ENCODE peak calls at places on chromosomes 16 and 17, in four cellular contexts. I is WTC11, P is K562, B is HepG2. O is an unnamed sample.

GRCh38 chr17:3843935-3844516 is 2.0 kb downstream of the NCBP3 start:
- DNase-seq in I (peak; percentile 67), B (peak; percentile 59), P (peak; percentile 20), O (peak; percentile 68)

GRCh38 chr17:82647593-82648164 is 565 bp downstream of the WDR45B start:
- DNase-seq in P (peak; percentile 84), I (peak; percentile 36), B (no peak), O (peak; percentile 40)

GRCh38 chr17:82592751-82593589 is 55.3 kb downstream of the WDR45B start:
- DNase-seq in P (no peak), B (peak; percentile 87), I (peak; percentile 51), O (no peak)

GRCh38 chr17:67546578-67547527 is 169.8 kb downstream of the PITPNC1 start:
- DNase-seq in B (no peak), P (no peak), I (peak; percentile 19), O (no peak)

GRCh38 chr17:2957631-2958286 is 105.6 kb downstream of the OR1D5 start:
- DNase-seq in P (no peak), I (no peak), B (no peak), O (no peak)

GRCh38 chr17:80220709-80221215 is 535 bp downstream of the SLC26A11 start:
- DNase-seq in P (no peak), I (no peak), B (no peak), O (peak; percentile 57)

GRCh38 chr17:42198897-42199296 is 4.6 kb upstream of the GHDC start:
- DNase-seq in I (no peak), B (no peak), P (no peak), O (no peak)

GRCh38 chr17:17532991-17533390 is 36.8 kb upstream of the RASD1 start:
- DNase-seq in B (no peak), I (no peak), P (no peak), O (no peak)

GRCh38 chr16:71441348-71441781 is 489 bp downstream of the TLE7 start:
- DNase-seq in B (no peak), P (peak; percentile 27), I (peak; percentile 89), O (no peak)

GRCh38 chr16:20675488-20676267 is 21.8 kb downstream of the ACSM1 start:
- DNase-seq in B (peak; percentile 64), I (peak; percentile 31), P (no peak), O (no peak)

GRCh38 chr17:57461082-57461481 is 204.8 kb downstream of the MSI2 start:
- DNase-seq in B (no peak), I (no peak), P (no peak), O (no peak)
- TF ChIP-seq SP1 in B (no peak), I (no peak), P (no peak), O (no peak)

GRCh38 chr16:67263201-67263600 is 14.4 kb downstream of the SLC9A5 start:
- DNase-seq in I (no peak), P (no peak), B (no peak), O (no peak)

GRCh38 chr16:67257486-67258159 is 8.8 kb downstream of the SLC9A5 start:
- DNase-seq in P (no peak), B (no peak), I (no peak), O (no peak)

GRCh38 chr16:67259705-67260104 is 10.9 kb downstream of the SLC9A5 start:
- DNase-seq in B (no peak), I (no peak), P (no peak), O (no peak)

GRCh38 chr16:67258160-67258835 is 9.5 kb downstream of the SLC9A5 start:
- DNase-seq in I (no peak), P (no peak), B (no peak), O (no peak)

GRCh38 chr16:67260426-67261063 is 11.8 kb downstream of the SLC9A5 start:
- DNase-seq in P (peak; percentile 33), I (no peak), B (peak; percentile 56), O (peak; percentile 43)
- TF ChIP-seq ELF4 in P (no peak), I (no peak), B (no peak), O (no peak)

DNA sequence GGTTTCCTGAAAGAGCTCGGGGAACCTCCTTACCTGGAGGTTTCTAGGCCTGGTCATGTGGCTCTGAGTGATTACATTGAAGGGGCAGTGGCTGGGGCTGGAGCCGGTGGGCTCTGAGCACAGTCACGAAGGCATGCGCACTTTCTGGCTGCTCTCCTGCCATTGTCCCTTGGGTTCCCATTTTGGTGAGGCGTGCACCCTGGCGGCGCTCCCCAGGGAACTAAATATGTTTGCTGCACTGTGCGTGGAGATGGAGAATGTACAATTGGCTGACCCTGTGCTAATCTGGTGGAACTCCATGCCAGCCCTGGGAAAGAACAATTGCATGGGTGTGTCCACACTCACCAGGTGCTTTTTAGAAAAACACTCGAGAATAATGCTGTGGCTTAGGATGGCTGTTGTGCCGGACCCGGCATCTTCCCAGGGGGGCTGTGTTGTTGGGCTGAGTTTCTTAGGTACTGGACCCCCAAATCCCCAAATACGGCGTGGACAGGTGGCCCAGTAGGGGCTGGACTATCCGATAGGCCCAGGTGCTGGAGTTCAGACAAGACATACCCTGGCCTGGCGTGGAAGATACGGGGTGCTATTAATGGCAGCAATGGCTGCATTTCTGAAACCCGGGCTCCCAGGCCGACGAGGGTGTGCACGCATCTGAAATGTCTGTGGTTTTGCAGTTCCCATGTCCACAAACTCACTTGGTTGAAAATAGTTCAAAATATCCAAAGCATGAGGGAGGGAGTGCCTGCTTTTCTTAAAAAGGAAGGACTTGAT is 230.5 kb downstream of the SEC14L1 start:
- DNase-seq in B (no peak), P (no peak), I (no peak), O (no peak)
- TF ChIP-seq SP1 in B (no peak), P (no peak), I (no peak), O (no peak)

GRCh38 chr16:60645541-60645940 is 1390.7 kb downstream of the CDH8 start:
- DNase-seq in B (no peak), P (no peak), I (no peak), O (no peak)

GRCh38 chr16:60640038-60640437 is 1396.2 kb downstream of the CDH8 start:
- DNase-seq in I (no peak), P (no peak), B (no peak), O (no peak)

GRCh38 chr16:60646631-60647030 is 1389.6 kb downstream of the CDH8 start:
- DNase-seq in B (no peak), P (no peak), I (no peak), O (no peak)

GRCh38 chr16:60641067-60641466 is 1395.2 kb downstream of the CDH8 start:
- DNase-seq in I (no peak), P (no peak), B (no peak), O (no peak)

DNA sequence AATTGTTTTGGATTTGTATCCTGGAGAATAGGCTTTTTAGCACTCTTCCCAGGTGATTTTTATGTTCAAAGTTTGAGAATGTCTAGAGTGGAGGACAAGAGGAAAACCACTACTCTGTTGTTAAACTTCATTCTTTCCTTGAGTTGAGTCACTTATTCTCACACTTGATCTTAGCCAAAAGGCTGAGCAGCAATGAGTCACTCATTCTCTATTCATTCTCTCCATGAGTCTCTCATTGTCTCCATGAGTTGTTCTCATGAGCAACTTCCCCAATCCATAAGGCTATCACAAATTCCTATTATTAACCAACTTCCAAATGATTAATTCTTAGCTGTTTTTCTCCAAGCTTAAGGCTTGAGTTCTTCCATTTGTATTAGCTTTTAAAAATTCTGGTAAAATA is 1393.3 kb downstream of the CDH8 start:
- DNase-seq in P (no peak), I (no peak), B (no peak), O (no peak)
- TF ChIP-seq ELF4 in P (no peak), I (no peak), B (no peak), O (no peak)

GRCh38 chr16:67390816-67391423 is 2.4 kb downstream of the TPPP3 start:
- DNase-seq in P (no peak), B (no peak), I (no peak), O (no peak)
- TF ChIP-seq SP1 in P (no peak), B (no peak), I (no peak), O (no peak)

DNA sequence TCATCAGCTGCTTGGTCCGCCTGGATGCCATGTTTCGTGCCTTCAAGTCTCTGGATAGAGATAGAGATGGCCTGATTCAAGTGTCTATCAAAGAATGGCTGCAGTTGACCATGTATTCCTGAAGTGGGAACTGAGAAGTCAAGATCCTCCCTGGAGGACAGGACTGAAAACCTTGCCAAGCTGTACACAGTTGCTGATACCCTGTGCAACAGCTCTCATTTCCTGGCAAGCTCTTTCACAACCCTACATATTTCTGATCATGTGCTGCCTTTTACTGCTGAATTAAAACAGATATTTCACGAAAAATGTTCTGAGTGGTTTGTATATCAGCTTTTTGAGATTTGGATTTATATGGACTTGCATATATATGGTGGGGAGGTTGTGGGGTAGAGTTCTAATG is 898 bp downstream of the CAPNS2 start:
- DNase-seq in B (no peak), I (no peak), P (no peak), O (no peak)
- TF ChIP-seq ELF4 in B (no peak), I (no peak), P (no peak), O (no peak)

O was measured in HEK293T.